ENCODE peak calls at places on chromosomes 4 and X, in four cellular contexts. N is RPMI7951, W is mammary epithelial cell, P is progenitor cell of endocrine pancreas. G is an unnamed sample.

GRCh38 chrX:104347860-104348259 is 93.1 kb upstream of the ESX1 start:
- DNase-seq in W (no peak), P (no peak), N (peak; percentile 42), G (no peak)

GRCh38 chr4:26432419-26432818 is 57.9 kb downstream of the CCKAR start:
- DNase-seq in N (no peak), W (no peak), P (no peak), G (no peak)

GRCh38 chr4:16524911-16525574 is 298.8 kb upstream of the TAPT1 start:
- DNase-seq in N (no peak), W (no peak), P (no peak), G (peak; percentile 9)

GRCh38 chr4:67765401-67765800 is 11.2 kb upstream of the GNRHR start:
- DNase-seq in W (no peak), N (no peak), P (no peak), G (no peak)

GRCh38 chrX:1582686-1583437 is 8.5 kb upstream of the AKAP17A start:
- DNase-seq in P (no peak), W (peak; percentile 52), N (peak; percentile 92), G (peak; percentile 39)

GRCh38 chr4:105520819-105521790 is 31.3 kb upstream of the ARHGEF38 start:
- DNase-seq in N (peak; percentile 36), W (peak; percentile 36), P (no peak), G (peak; percentile 75)

GRCh38 chr4:122777846-122778501 is 45.5 kb downstream of the BBS12 start:
- DNase-seq in W (no peak), P (no peak), N (no peak), G (no peak)

GRCh38 chrX:46791927-46792825 is 33.3 kb upstream of the SLC9A7 start:
- DNase-seq in P (no peak), W (peak; percentile 91), N (peak; percentile 98), G (peak; percentile 82)

G was measured in A673.